ENCODE peak calls at places on chromosomes 6 and 20, in six cellular contexts. Y is IMR-90, F is H9, N is neuronal stem cell, X is mesendoderm, M is mesenchymal stem cell. K is an unnamed sample.

GRCh38 chr6:22057962-22058361 is 238.9 kb downstream of the PRL start:
- DNase-seq in Y (peak), F (no peak), N (no peak), X (no peak), M (no peak), K (no peak)

GRCh38 chr20:37377346-37378081 is 31.6 kb downstream of the SRC start:
- DNase-seq in Y (no peak), F (no peak), N (no peak), X (no peak), M (no peak), K (no peak)

GRCh38 chr6:108621117-108621516 is 60.4 kb downstream of the FOXO3 start:
- DNase-seq in Y (peak), F (no peak), N (no peak), X (peak), M (peak), K (peak)

GRCh38 chr6:24854077-24854670 is 55.5 kb upstream of the ARMH2 start:
- DNase-seq in Y (no peak), F (no peak), N (no peak), X (no peak), M (no peak), K (no peak)

GRCh38 chr6:137039010-137039409 is 5.8 kb downstream of the IL20RA start:
- DNase-seq in Y (no peak), F (no peak), N (no peak), X (no peak), M (no peak), K (no peak)

GRCh38 chr20:63951398-63952209 is 4.6 kb downstream of the UCKL1 start:
- DNase-seq in Y (no peak), F (no peak), N (no peak), X (no peak), M (no peak), K (no peak)

GRCh38 chr6:106097368-106098231 is 11.5 kb downstream of the PRDM1 start:
- DNase-seq in Y (peak), F (no peak), N (no peak), X (peak), M (peak), K (no peak)

GRCh38 chr6:81262656-81263055 is 489.8 kb downstream of the TENT5A start:
- DNase-seq in Y (no peak), F (no peak), N (no peak), X (no peak), M (no peak), K (no peak)

GRCh38 chr6:45946352-45946751 is 69.3 kb downstream of the CLIC5 start:
- DNase-seq in Y (peak), F (peak), N (no peak), X (peak), M (peak), K (no peak)

GRCh38 chr6:37005061-37005810 is at the start of gene FGD2:
- DNase-seq in Y (no peak), F (no peak), N (no peak), X (no peak), M (no peak), K (no peak)

GRCh38 chr6:85680388-85680787 is 37.7 kb upstream of the SYNCRIP start:
- DNase-seq in Y (no peak), F (no peak), N (no peak), X (no peak), M (peak), K (no peak)

GRCh38 chr20:11919571-11919970 is 1.9 kb downstream of the BTBD3 start:
- DNase-seq in Y (no peak), F (no peak), N (no peak), X (no peak), M (no peak), K (no peak)

GRCh38 chr6:110085285-110085684 is 94.2 kb downstream of the WASF1 start:
- DNase-seq in Y (no peak), F (no peak), N (no peak), X (no peak), M (no peak), K (no peak)

GRCh38 chr6:161091972-161092701 is 100.6 kb downstream of the MAP3K4 start:
- DNase-seq in Y (peak), F (no peak), N (no peak), X (no peak), M (peak), K (no peak)

GRCh38 chr20:62792182-62792939 is 3.9 kb upstream of the MRGBP start:
- DNase-seq in Y (peak), F (no peak), N (no peak), X (no peak), M (peak), K (no peak)

GRCh38 chr6:25457519-25457918 is 178.3 kb downstream of the CARMIL1 start:
- DNase-seq in Y (no peak), F (no peak), N (no peak), X (no peak), M (no peak), K (no peak)

GRCh38 chr20:9660236-9660868 is 146.0 kb downstream of the LAMP5 start:
- DNase-seq in Y (peak), F (peak), N (peak), X (peak), M (no peak), K (no peak)

GRCh38 chr6:89895273-89895874 is 1.1 kb downstream of the GJA10 start:
- DNase-seq in Y (peak), F (peak), N (peak), X (peak), M (peak), K (no peak)

GRCh38 chr20:46657618-46658017 is 6.4 kb upstream of the SLC13A3 start:
- DNase-seq in Y (no peak), F (no peak), N (no peak), X (no peak), M (no peak), K (no peak)

GRCh38 chr6:67680297-67680932 is 954.7 kb upstream of the ADGRB3 start:
- DNase-seq in Y (peak), F (no peak), N (no peak), X (no peak), M (no peak), K (no peak)

GRCh38 chr6:170470673-170471072 is 82.4 kb downstream of the PSMB1 start:
- DNase-seq in Y (peak), F (no peak), N (no peak), X (no peak), M (no peak), K (no peak)

GRCh38 chr6:82331031-82331773 is 32.4 kb upstream of the TPBG start:
- DNase-seq in Y (peak), F (peak), N (no peak), X (peak), M (peak), K (no peak)

GRCh38 chr20:39879296-39879695 is 809.7 kb downstream of the MAFB start:
- DNase-seq in Y (no peak), F (no peak), N (no peak), X (no peak), M (no peak), K (no peak)

GRCh38 chr6:33343953-33344611 is 26.5 kb upstream of the ZBTB22 start:
- DNase-seq in Y (no peak), F (no peak), N (no peak), X (no peak), M (no peak), K (no peak)

DNA sequence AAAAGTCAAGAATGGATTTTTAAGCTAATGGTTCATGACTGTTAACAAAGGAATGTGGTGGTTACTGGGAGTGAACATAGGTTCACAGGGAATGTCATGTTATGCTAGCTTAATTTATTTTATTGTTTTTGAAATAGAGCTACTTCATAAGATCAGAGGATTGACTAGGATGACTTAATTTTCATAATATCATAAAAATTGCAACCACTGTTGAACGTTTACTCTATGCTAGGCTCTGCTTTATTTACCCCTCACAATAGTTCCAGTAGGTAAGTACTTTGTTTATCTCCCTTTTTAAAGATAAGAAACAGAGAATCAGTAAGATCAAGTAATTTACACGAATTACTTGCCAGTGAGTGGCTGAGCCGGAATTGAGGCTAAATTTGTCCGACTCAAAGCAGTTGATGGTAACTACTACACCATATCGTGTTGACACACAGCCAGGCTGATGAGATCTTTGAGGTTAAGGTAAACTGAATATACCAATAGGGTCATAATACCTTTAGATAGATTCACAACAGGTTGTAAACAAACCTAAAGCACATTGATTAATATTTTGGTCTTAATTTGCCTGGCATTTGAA is 194.6 kb upstream of the CITED2 start:
- DNase-seq in Y (peak), F (no peak), N (no peak), X (peak), M (peak), K (no peak)
- H2BK120ac ChIP-seq in Y (peak), F (no peak), N (no peak), X (no peak), M (no peak), K (no peak)

GRCh38 chr6:158313989-158314388 is 1.7 kb downstream of the TULP4 start:
- DNase-seq in Y (no peak), F (no peak), N (no peak), X (no peak), M (no peak), K (no peak)

GRCh38 chr6:158316022-158316421 is 3.8 kb downstream of the TULP4 start:
- DNase-seq in Y (peak), F (no peak), N (no peak), X (no peak), M (no peak), K (no peak)

GRCh38 chr6:158312672-158313397 is 570 bp downstream of the TULP4 start:
- DNase-seq in Y (no peak), F (no peak), N (no peak), X (no peak), M (no peak), K (no peak)

GRCh38 chr6:158312165-158312564 is at the start of gene TULP4:
- DNase-seq in Y (no peak), F (no peak), N (no peak), X (no peak), M (no peak), K (no peak)

GRCh38 chr6:158314737-158315136 is 2.5 kb downstream of the TULP4 start:
- DNase-seq in Y (no peak), F (no peak), N (no peak), X (no peak), M (no peak), K (no peak)
- H2BK120ac ChIP-seq in Y (no peak), F (no peak), N (no peak), X (no peak), M (no peak), K (no peak)

GRCh38 chr6:111276736-111277135 is 189.4 kb downstream of the SLC16A10 start:
- DNase-seq in Y (no peak), F (no peak), N (no peak), X (no peak), M (no peak), K (no peak)
- H2BK120ac ChIP-seq in Y (no peak), F (no peak), N (no peak), X (no peak), M (no peak), K (no peak)

GRCh38 chr6:141968632-141969031 is 164.1 kb upstream of the GJE1 start:
- DNase-seq in Y (no peak), F (no peak), N (no peak), X (no peak), M (no peak), K (no peak)

GRCh38 chr6:141969201-141969600 is 163.5 kb upstream of the GJE1 start:
- DNase-seq in Y (no peak), F (no peak), N (no peak), X (no peak), M (no peak), K (no peak)

GRCh38 chr6:141965016-141965545 is 167.6 kb upstream of the GJE1 start:
- DNase-seq in Y (no peak), F (no peak), N (no peak), X (no peak), M (no peak), K (no peak)

GRCh38 chr6:141963543-141964295 is 169.0 kb upstream of the GJE1 start:
- DNase-seq in Y (peak), F (no peak), N (no peak), X (no peak), M (peak), K (no peak)
- H2BK120ac ChIP-seq in Y (no peak), F (no peak), N (no peak), X (no peak), M (no peak), K (no peak)

DNA sequence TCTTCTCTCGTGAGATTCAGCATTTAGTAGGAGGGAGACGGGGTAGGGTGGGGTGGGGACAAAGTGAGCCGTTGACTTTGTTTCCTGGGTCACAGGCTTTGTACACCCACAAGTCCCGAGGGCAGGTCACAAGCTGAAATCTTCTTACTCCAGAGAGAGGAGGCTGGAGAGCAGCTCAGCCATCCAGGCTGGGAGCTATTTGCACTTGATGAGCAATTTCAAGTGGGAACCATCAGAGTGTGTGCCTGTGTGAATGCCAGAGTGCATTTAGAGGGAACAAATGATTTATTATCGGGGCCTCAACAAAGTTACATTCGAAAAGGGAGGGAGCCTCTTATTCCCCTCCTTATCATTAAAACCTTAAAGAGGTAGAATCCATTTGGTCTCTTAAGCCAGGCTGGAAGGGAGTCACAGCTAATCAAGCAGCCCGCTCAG is 155.7 kb upstream of the JARID2 start:
- DNase-seq in Y (no peak), F (no peak), N (no peak), X (no peak), M (peak), K (no peak)
- H2BK120ac ChIP-seq in Y (no peak), F (no peak), N (no peak), X (no peak), M (peak), K (no peak)

GRCh38 chr6:168670386-168670985 is 229.5 kb downstream of the SMOC2 start:
- DNase-seq in Y (no peak), F (no peak), N (no peak), X (no peak), M (no peak), K (no peak)
- H2BK120ac ChIP-seq in Y (no peak), F (no peak), N (no peak), X (no peak), M (no peak), K (no peak)

GRCh38 chr6:88806728-88807127 is 156.7 kb downstream of the RNGTT start:
- DNase-seq in Y (no peak), F (no peak), N (no peak), X (no peak), M (no peak), K (no peak)

GRCh38 chr6:88804701-88805100 is 158.7 kb downstream of the RNGTT start:
- DNase-seq in Y (peak), F (no peak), N (no peak), X (no peak), M (no peak), K (no peak)

GRCh38 chr6:88810089-88810488 is 153.3 kb downstream of the RNGTT start:
- DNase-seq in Y (no peak), F (no peak), N (no peak), X (no peak), M (no peak), K (no peak)

GRCh38 chr6:88808381-88808780 is 155.0 kb downstream of the RNGTT start:
- DNase-seq in Y (no peak), F (no peak), N (no peak), X (no peak), M (no peak), K (no peak)

GRCh38 chr6:88807622-88808021 is 155.8 kb downstream of the RNGTT start:
- DNase-seq in Y (no peak), F (no peak), N (no peak), X (no peak), M (peak), K (no peak)
- H2BK120ac ChIP-seq in Y (no peak), F (no peak), N (no peak), X (no peak), M (no peak), K (no peak)

K was measured in H1.